ENCODE peak calls at places on chromosomes 11 and 22, in ten cellular contexts. One of them, this sample, is unnamed.

GRCh38 chr11:106765849-106766248 is 252.4 kb downstream of the GUCY1A2 start:
- DNase-seq in astrocyte of the cerebellum: no peak
- DNase-seq in adipocyte: no peak
- DNase-seq in fibroblast of pulmonary artery: no peak
- DNase-seq in A549: no peak
- DNase-seq in BJ: no peak
- DNase-seq in AG04449: no peak
- DNase-seq in aorta: no peak
- DNase-seq in cardiac fibroblast: no peak
- DNase-seq in right atrium auricular region: no peak
- DNase-seq in this sample: no peak

GRCh38 chr22:19285831-19286230 is 5.7 kb downstream of the CLTCL1 start:
- DNase-seq in astrocyte of the cerebellum: no peak
- DNase-seq in adipocyte: peak; percentile 8
- DNase-seq in fibroblast of pulmonary artery: no peak
- DNase-seq in A549: no peak
- DNase-seq in BJ: no peak
- DNase-seq in AG04449: no peak
- DNase-seq in aorta: no peak
- DNase-seq in cardiac fibroblast: no peak
- DNase-seq in right atrium auricular region: no peak
- DNase-seq in this sample: no peak

GRCh38 chr22:33000342-33001280 is 57.6 kb downstream of the SYN3 start:
- DNase-seq in astrocyte of the cerebellum: peak; percentile 9
- DNase-seq in adipocyte: peak; percentile 82
- DNase-seq in fibroblast of pulmonary artery: peak; percentile 49
- DNase-seq in A549: peak; percentile 14
- DNase-seq in BJ: no peak
- DNase-seq in AG04449: no peak
- DNase-seq in aorta: peak; percentile 60
- DNase-seq in cardiac fibroblast: peak; percentile 56
- DNase-seq in right atrium auricular region: peak; percentile 76
- DNase-seq in this sample: peak; percentile 90

GRCh38 chr11:45151362-45151982 is 5.0 kb downstream of the PRDM11 start:
- DNase-seq in astrocyte of the cerebellum: no peak
- DNase-seq in adipocyte: no peak
- DNase-seq in fibroblast of pulmonary artery: no peak
- DNase-seq in A549: no peak
- DNase-seq in BJ: no peak
- DNase-seq in AG04449: no peak
- DNase-seq in aorta: no peak
- DNase-seq in cardiac fibroblast: no peak
- DNase-seq in right atrium auricular region: no peak
- DNase-seq in this sample: no peak

GRCh38 chr11:128901655-128902514 is 10.7 kb downstream of the KCNJ5 start:
- DNase-seq in astrocyte of the cerebellum: no peak
- DNase-seq in adipocyte: no peak
- DNase-seq in fibroblast of pulmonary artery: no peak
- DNase-seq in A549: no peak
- DNase-seq in BJ: no peak
- DNase-seq in AG04449: no peak
- DNase-seq in aorta: peak; percentile 29
- DNase-seq in cardiac fibroblast: no peak
- DNase-seq in right atrium auricular region: no peak
- DNase-seq in this sample: no peak

GRCh38 chr11:10938231-10938630 is 80.4 kb upstream of the ZBED5 start:
- DNase-seq in astrocyte of the cerebellum: no peak
- DNase-seq in adipocyte: no peak
- DNase-seq in fibroblast of pulmonary artery: no peak
- DNase-seq in A549: no peak
- DNase-seq in BJ: no peak
- DNase-seq in AG04449: no peak
- DNase-seq in aorta: no peak
- DNase-seq in cardiac fibroblast: no peak
- DNase-seq in right atrium auricular region: no peak
- DNase-seq in this sample: no peak

GRCh38 chr11:72524711-72525110 is 90.4 kb upstream of the CLPB start:
- DNase-seq in astrocyte of the cerebellum: no peak
- DNase-seq in adipocyte: peak; percentile 4
- DNase-seq in fibroblast of pulmonary artery: peak; percentile 31
- DNase-seq in A549: no peak
- DNase-seq in BJ: no peak
- DNase-seq in AG04449: no peak
- DNase-seq in aorta: no peak
- DNase-seq in cardiac fibroblast: no peak
- DNase-seq in right atrium auricular region: no peak
- DNase-seq in this sample: no peak

GRCh38 chr11:105935791-105936190 is 86.2 kb downstream of the MSANTD4 start:
- DNase-seq in astrocyte of the cerebellum: peak; percentile 12
- DNase-seq in adipocyte: no peak
- DNase-seq in fibroblast of pulmonary artery: peak; percentile 30
- DNase-seq in A549: no peak
- DNase-seq in BJ: peak; percentile 23
- DNase-seq in AG04449: no peak
- DNase-seq in aorta: no peak
- DNase-seq in cardiac fibroblast: peak; percentile 26
- DNase-seq in right atrium auricular region: no peak
- DNase-seq in this sample: no peak

GRCh38 chr11:34773826-34774225 is 142.4 kb downstream of the APIP start:
- DNase-seq in astrocyte of the cerebellum: peak; percentile 96
- DNase-seq in adipocyte: peak; percentile 33
- DNase-seq in fibroblast of pulmonary artery: no peak
- DNase-seq in A549: no peak
- DNase-seq in BJ: no peak
- DNase-seq in AG04449: no peak
- DNase-seq in aorta: no peak
- DNase-seq in cardiac fibroblast: peak; percentile 56
- DNase-seq in right atrium auricular region: no peak
- DNase-seq in this sample: no peak

GRCh38 chr11:110430267-110431211 is 791 bp downstream of the FDX1 start:
- DNase-seq in astrocyte of the cerebellum: no peak
- DNase-seq in adipocyte: peak; percentile 63
- DNase-seq in fibroblast of pulmonary artery: peak; percentile 50
- DNase-seq in A549: no peak
- DNase-seq in BJ: no peak
- DNase-seq in AG04449: no peak
- DNase-seq in aorta: peak; percentile 65
- DNase-seq in cardiac fibroblast: peak; percentile 61
- DNase-seq in right atrium auricular region: no peak
- DNase-seq in this sample: peak; percentile 53

GRCh38 chr11:10898763-10899541 is 41.1 kb upstream of the ZBED5 start:
- DNase-seq in astrocyte of the cerebellum: no peak
- DNase-seq in adipocyte: no peak
- DNase-seq in fibroblast of pulmonary artery: no peak
- DNase-seq in A549: no peak
- DNase-seq in BJ: no peak
- DNase-seq in AG04449: no peak
- DNase-seq in aorta: no peak
- DNase-seq in cardiac fibroblast: no peak
- DNase-seq in right atrium auricular region: no peak
- DNase-seq in this sample: no peak

GRCh38 chr11:77067776-77068460 is 1.1 kb downstream of the CAPN5 start:
- DNase-seq in astrocyte of the cerebellum: no peak
- DNase-seq in adipocyte: no peak
- DNase-seq in fibroblast of pulmonary artery: no peak
- DNase-seq in A549: no peak
- DNase-seq in BJ: no peak
- DNase-seq in AG04449: no peak
- DNase-seq in aorta: peak; percentile 33
- DNase-seq in cardiac fibroblast: no peak
- DNase-seq in right atrium auricular region: peak; percentile 57
- DNase-seq in this sample: no peak

GRCh38 chr11:84990141-84990540 is 637.0 kb downstream of the DLG2 start:
- DNase-seq in astrocyte of the cerebellum: no peak
- DNase-seq in adipocyte: no peak
- DNase-seq in fibroblast of pulmonary artery: no peak
- DNase-seq in A549: no peak
- DNase-seq in BJ: no peak
- DNase-seq in AG04449: no peak
- DNase-seq in aorta: no peak
- DNase-seq in cardiac fibroblast: no peak
- DNase-seq in right atrium auricular region: no peak
- DNase-seq in this sample: no peak

GRCh38 chr11:46920709-46921108 is 2.4 kb upstream of the LRP4 start:
- DNase-seq in astrocyte of the cerebellum: peak; percentile 91
- DNase-seq in adipocyte: peak; percentile 92
- DNase-seq in fibroblast of pulmonary artery: peak; percentile 91
- DNase-seq in A549: peak; percentile 74
- DNase-seq in BJ: peak; percentile 97
- DNase-seq in AG04449: peak; percentile 97
- DNase-seq in aorta: peak; percentile 66
- DNase-seq in cardiac fibroblast: peak; percentile 88
- DNase-seq in right atrium auricular region: peak; percentile 88
- DNase-seq in this sample: no peak

DNA sequence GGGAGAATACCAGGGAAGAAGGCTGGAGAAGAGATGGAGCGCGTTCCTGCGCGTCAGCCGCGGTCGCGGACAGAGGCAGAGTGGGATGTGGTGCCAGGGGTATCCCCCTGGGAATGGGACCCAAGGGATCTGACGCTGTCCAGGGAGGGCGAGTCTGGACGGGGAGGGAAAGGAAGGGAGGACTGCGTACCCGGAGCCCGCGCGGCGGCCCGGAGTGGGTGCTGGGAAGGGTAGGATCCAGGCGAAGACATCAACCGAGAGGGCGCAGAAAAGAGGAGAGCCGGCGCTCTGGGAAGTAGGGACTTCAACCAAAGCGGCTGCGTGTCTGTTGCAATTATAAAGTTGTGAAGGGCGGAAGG is 744 bp downstream of the C11orf87 start:
- DNase-seq in astrocyte of the cerebellum: no peak
- DNase-seq in adipocyte: peak; percentile 38
- DNase-seq in fibroblast of pulmonary artery: peak; percentile 17
- DNase-seq in A549: no peak
- DNase-seq in BJ: no peak
- DNase-seq in AG04449: no peak
- DNase-seq in aorta: no peak
- DNase-seq in cardiac fibroblast: peak; percentile 29
- DNase-seq in right atrium auricular region: no peak
- DNase-seq in this sample: no peak
- H3K4me3 ChIP-seq in astrocyte of the cerebellum: peak overlapping the region; percentile 47
- H3K4me3 ChIP-seq in adipocyte: peak overlapping the region; percentile 77
- H3K4me3 ChIP-seq in fibroblast of pulmonary artery: peak overlapping the region; percentile 40
- H3K4me3 ChIP-seq in A549: peak overlapping the region; percentile 41
- H3K4me3 ChIP-seq in BJ: peak overlapping the region; percentile 15
- H3K4me3 ChIP-seq in AG04449: peak overlapping the region; percentile 63
- H3K4me3 ChIP-seq in aorta: no peak overlapping the region
- H3K4me3 ChIP-seq in cardiac fibroblast: peak overlapping the region; percentile 40
- H3K4me3 ChIP-seq in right atrium auricular region: peak overlapping the region; percentile 44
- H3K4me3 ChIP-seq in this sample: no peak overlapping the region

GRCh38 chr11:66277475-66278391 is at the start of gene CNIH2:
- DNase-seq in astrocyte of the cerebellum: no peak
- DNase-seq in adipocyte: peak; percentile 68
- DNase-seq in fibroblast of pulmonary artery: no peak
- DNase-seq in A549: no peak
- DNase-seq in BJ: no peak
- DNase-seq in AG04449: no peak
- DNase-seq in aorta: no peak
- DNase-seq in cardiac fibroblast: no peak
- DNase-seq in right atrium auricular region: no peak
- DNase-seq in this sample: peak; percentile 64
- H3K4me3 ChIP-seq in astrocyte of the cerebellum: peak within 1 kb of the TSS; percentile 32
- H3K4me3 ChIP-seq in adipocyte: peak within 1 kb of the TSS; percentile 47
- H3K4me3 ChIP-seq in fibroblast of pulmonary artery: no peak within 1 kb of the TSS
- H3K4me3 ChIP-seq in A549: peak within 1 kb of the TSS; percentile 42
- H3K4me3 ChIP-seq in BJ: peak within 1 kb of the TSS; percentile 22
- H3K4me3 ChIP-seq in AG04449: peak within 1 kb of the TSS; percentile 41
- H3K4me3 ChIP-seq in aorta: no peak within 1 kb of the TSS
- H3K4me3 ChIP-seq in cardiac fibroblast: no peak within 1 kb of the TSS
- H3K4me3 ChIP-seq in right atrium auricular region: peak within 1 kb of the TSS; percentile 52
- H3K4me3 ChIP-seq in this sample: no peak within 1 kb of the TSS

DNA sequence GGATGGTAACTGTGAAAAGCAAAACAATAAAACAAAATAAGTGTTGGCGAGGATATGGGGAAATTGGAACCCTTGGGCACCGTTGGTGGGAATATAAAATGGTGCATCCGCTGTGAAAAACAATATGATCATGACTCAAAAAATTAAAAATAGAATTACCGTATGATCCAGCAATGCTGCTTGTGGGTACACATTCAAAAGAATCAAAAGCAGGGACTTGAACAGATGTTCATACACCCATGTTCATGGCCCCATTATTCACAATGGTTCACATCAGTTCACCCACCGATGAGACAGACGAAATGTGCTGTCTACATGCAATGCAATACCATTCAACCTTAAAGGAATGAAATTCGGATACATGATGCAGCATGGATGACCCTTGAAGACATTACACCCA is 1.2 kb upstream of the DERL3 start:
- DNase-seq in astrocyte of the cerebellum: no peak
- DNase-seq in adipocyte: no peak
- DNase-seq in fibroblast of pulmonary artery: no peak
- DNase-seq in A549: no peak
- DNase-seq in BJ: no peak
- DNase-seq in AG04449: no peak
- DNase-seq in aorta: no peak
- DNase-seq in cardiac fibroblast: no peak
- DNase-seq in right atrium auricular region: no peak
- DNase-seq in this sample: no peak
- H3K4me3 ChIP-seq in astrocyte of the cerebellum: no peak overlapping the region
- H3K4me3 ChIP-seq in adipocyte: no peak overlapping the region
- H3K4me3 ChIP-seq in fibroblast of pulmonary artery: no peak overlapping the region
- H3K4me3 ChIP-seq in A549: no peak overlapping the region
- H3K4me3 ChIP-seq in BJ: no peak overlapping the region
- H3K4me3 ChIP-seq in AG04449: no peak overlapping the region
- H3K4me3 ChIP-seq in aorta: no peak overlapping the region
- H3K4me3 ChIP-seq in cardiac fibroblast: no peak overlapping the region
- H3K4me3 ChIP-seq in right atrium auricular region: no peak overlapping the region
- H3K4me3 ChIP-seq in this sample: no peak overlapping the region

DNA sequence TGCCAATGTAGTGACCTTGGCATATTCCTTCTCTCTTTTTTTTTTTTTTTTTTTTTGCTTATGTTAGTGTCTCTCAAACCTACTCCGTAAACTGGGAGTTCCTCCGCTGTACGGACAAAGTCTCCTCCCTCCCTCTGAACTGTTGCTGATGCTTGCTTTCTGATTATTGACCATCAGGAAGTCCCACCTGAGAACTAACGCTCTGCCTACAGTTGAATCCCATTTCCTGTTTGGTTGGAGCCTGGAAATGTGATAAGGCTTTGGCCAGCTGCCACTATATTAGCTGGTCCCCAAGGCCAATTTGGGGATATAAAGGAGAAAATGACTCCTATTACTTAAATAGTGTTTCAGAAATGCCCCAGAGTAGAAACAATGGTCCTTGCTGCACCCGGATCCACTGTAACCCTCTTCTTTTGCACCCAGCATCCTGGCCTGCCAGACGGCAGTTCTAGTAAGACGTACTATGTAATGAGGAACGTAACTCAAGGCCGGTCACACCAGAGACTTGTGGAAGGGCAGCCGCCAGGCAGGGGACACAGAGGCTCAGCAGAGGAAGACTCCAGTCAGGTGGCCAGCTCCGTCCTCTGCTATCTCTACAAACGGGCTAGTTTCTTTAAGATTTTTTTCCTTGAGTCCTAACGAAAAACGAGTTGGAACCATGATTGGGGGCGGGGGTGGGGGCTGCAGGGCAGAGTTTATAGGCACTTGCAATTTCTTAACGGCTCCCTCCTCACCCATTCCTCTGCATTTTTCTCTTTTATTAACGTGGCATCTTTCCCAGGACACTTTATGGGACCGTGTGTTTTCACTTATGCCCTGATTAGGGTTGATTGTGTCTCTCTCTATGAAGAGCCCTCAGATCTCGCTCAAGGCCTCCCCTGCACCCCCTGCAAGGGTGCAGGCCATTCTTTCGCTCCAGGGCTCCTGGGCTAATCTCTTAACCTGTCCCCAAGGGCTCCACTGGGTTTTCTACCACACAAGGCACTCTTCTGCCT is 72.8 kb upstream of the CDON start:
- DNase-seq in astrocyte of the cerebellum: no peak
- DNase-seq in adipocyte: peak; percentile 55
- DNase-seq in fibroblast of pulmonary artery: no peak
- DNase-seq in A549: no peak
- DNase-seq in BJ: peak; percentile 66
- DNase-seq in AG04449: no peak
- DNase-seq in aorta: no peak
- DNase-seq in cardiac fibroblast: peak; percentile 33
- DNase-seq in right atrium auricular region: no peak
- DNase-seq in this sample: no peak
- H3K4me3 ChIP-seq in astrocyte of the cerebellum: no peak overlapping the region
- H3K4me3 ChIP-seq in adipocyte: no peak overlapping the region
- H3K4me3 ChIP-seq in fibroblast of pulmonary artery: no peak overlapping the region
- H3K4me3 ChIP-seq in A549: no peak overlapping the region
- H3K4me3 ChIP-seq in BJ: no peak overlapping the region
- H3K4me3 ChIP-seq in AG04449: no peak overlapping the region
- H3K4me3 ChIP-seq in aorta: no peak overlapping the region
- H3K4me3 ChIP-seq in cardiac fibroblast: no peak overlapping the region
- H3K4me3 ChIP-seq in right atrium auricular region: no peak overlapping the region
- H3K4me3 ChIP-seq in this sample: no peak overlapping the region

This sample was measured in NB4.